ENCODE peak calls at places on chromosomes 13 and 19, in nine cellular contexts. F, R, S, K, W, C, T, Z and Y are unnamed samples.

GRCh38 chr19:5273782-5274181 is 66.8 kb downstream of the PTPRS start:
- DNase-seq in F (no peak), R (no peak), S (no peak), K (no peak), W (no peak), C (no peak), T (no peak), Z (no peak), Y (no peak)

GRCh38 chr13:32961724-32962123 is 54.5 kb upstream of the KL start:
- DNase-seq in F (no peak), R (no peak), S (no peak), K (no peak), W (no peak), C (no peak), T (no peak), Z (no peak), Y (no peak)

GRCh38 chr19:4378886-4379285 is 21.5 kb downstream of the SH3GL1 start:
- DNase-seq in F (no peak), R (no peak), S (no peak), K (no peak), W (no peak), C (no peak), T (no peak), Z (no peak), Y (no peak)

GRCh38 chr19:13089139-13089856 is 13.4 kb downstream of the LYL1 start:
- DNase-seq in F (no peak), R (no peak), S (no peak), K (no peak), W (no peak), C (peak; percentile 76), T (no peak), Z (peak; percentile 75), Y (peak; percentile 85)

GRCh38 chr19:7507884-7508283 is 8.0 kb upstream of the ZNF358 start:
- DNase-seq in F (peak; percentile 87), R (no peak), S (peak; percentile 80), K (no peak), W (peak; percentile 87), C (peak; percentile 82), T (peak; percentile 89), Z (peak; percentile 69), Y (peak; percentile 96)

GRCh38 chr19:23764781-23765180 is 6.1 kb upstream of the ZNF681 start:
- DNase-seq in F (no peak), R (no peak), S (no peak), K (no peak), W (no peak), C (no peak), T (no peak), Z (no peak), Y (no peak)

GRCh38 chr19:43553656-43554055 is 20.7 kb downstream of the ZNF575 start:
- DNase-seq in F (no peak), R (no peak), S (no peak), K (no peak), W (no peak), C (no peak), T (no peak), Z (no peak), Y (no peak)

GRCh38 chr13:80988752-80989151 is 647.8 kb upstream of the SPRY2 start:
- DNase-seq in F (no peak), R (no peak), S (no peak), K (no peak), W (no peak), C (no peak), T (no peak), Z (no peak), Y (no peak)

GRCh38 chr13:48504606-48505369 is 28.1 kb downstream of the RCBTB2 start:
- DNase-seq in F (no peak), R (no peak), S (no peak), K (no peak), W (no peak), C (no peak), T (no peak), Z (no peak), Y (peak; percentile 75)

GRCh38 chr13:40384976-40385857 is 281.2 kb downstream of the FOXO1 start:
- DNase-seq in F (no peak), R (no peak), S (no peak), K (no peak), W (no peak), C (no peak), T (no peak), Z (no peak), Y (no peak)

GRCh38 chr13:44374348-44374712 is 706 bp downstream of the SERP2 start:
- DNase-seq in F (no peak), R (no peak), S (no peak), K (no peak), W (no peak), C (no peak), T (no peak), Z (no peak), Y (no peak)

GRCh38 chr13:74129500-74130144 is 4.6 kb downstream of the KLF12 start:
- DNase-seq in F (peak; percentile 67), R (no peak), S (peak; percentile 18), K (no peak), W (no peak), C (no peak), T (no peak), Z (no peak), Y (no peak)

GRCh38 chr13:113178070-113178895 is 19.8 kb downstream of the PROZ start:
- DNase-seq in F (no peak), R (no peak), S (peak; percentile 62), K (no peak), W (no peak), C (no peak), T (no peak), Z (no peak), Y (no peak)

GRCh38 chr19:46764817-46765291 is 18.6 kb upstream of the STRN4 start:
- DNase-seq in F (peak; percentile 83), R (no peak), S (no peak), K (no peak), W (no peak), C (no peak), T (no peak), Z (no peak), Y (no peak)

GRCh38 chr19:4080473-4080872 is 13.8 kb upstream of the ZBTB7A start:
- DNase-seq in F (no peak), R (no peak), S (no peak), K (no peak), W (no peak), C (no peak), T (no peak), Z (no peak), Y (no peak)

GRCh38 chr19:36257512-36257876 is 42.6 kb downstream of the ZNF146 start:
- DNase-seq in F (no peak), R (no peak), S (no peak), K (no peak), W (no peak), C (peak; percentile 63), T (no peak), Z (no peak), Y (no peak)